ENCODE peak calls at places on chromosomes 11 and 22, in ten cellular contexts. S is GM23248, G is GM23338, H is PC-3, I is PC-9, V is K562, D is H1, A is fibroblast of lung, K is mammary epithelial cell, L is DND-41. B is an unnamed sample. For H4K20me1 and H3K27me3, the result is how much of the 10 kb centered on the place peaks cover.

GRCh38 chr11:110000045-110000502 is 93.1 kb upstream of the ZC3H12C start:
- DNase-seq in H (peak), L (no peak), V (no peak), A (peak), D (no peak), S (peak), I (peak), K (peak), G (no peak), B (peak)

GRCh38 chr11:107696140-107696539 is 15.7 kb downstream of the SLN start:
- DNase-seq in K (peak), D (no peak), A (peak), G (no peak), S (peak), H (peak), V (no peak), L (no peak), I (peak), B (peak)

GRCh38 chr11:61392991-61393595 is 706 bp downstream of the TMEM216 start:
- DNase-seq in K (no peak), H (peak), V (no peak), A (peak), S (peak), L (no peak), G (peak), I (no peak), D (no peak), B (peak)

GRCh38 chr11:111229604-111230003 is 15.9 kb upstream of the POU2AF2 start:
- DNase-seq in A (peak), K (no peak), H (no peak), G (no peak), S (no peak), I (peak), L (peak), V (no peak), D (no peak), B (no peak)

GRCh38 chr11:117715801-117716200 is 81.2 kb downstream of the DSCAML1 start:
- DNase-seq in S (no peak), H (no peak), V (no peak), L (no peak), D (no peak), I (no peak), G (no peak), K (no peak), A (no peak), B (no peak)

GRCh38 chr11:119319702-119320592 is 3.0 kb upstream of the MCAM start:
- DNase-seq in V (no peak), G (no peak), L (no peak), K (no peak), S (no peak), A (no peak), D (no peak), I (no peak), H (no peak), B (no peak)

GRCh38 chr22:20436309-20437252 is 1.0 kb downstream of the SCARF2 start:
- DNase-seq in K (no peak), A (peak), G (peak), D (no peak), S (peak), I (no peak), L (no peak), V (peak), H (no peak), B (peak)

GRCh38 chr22:44441401-44442185 is 56.4 kb downstream of the RTL6 start:
- DNase-seq in D (no peak), V (no peak), A (no peak), I (no peak), H (no peak), G (no peak), L (no peak), K (no peak), S (no peak), B (no peak)

GRCh38 chr11:132683602-132684001 is 848.7 kb downstream of the OPCML start:
- DNase-seq in S (peak), I (no peak), L (no peak), K (no peak), G (no peak), V (no peak), D (no peak), A (no peak), H (no peak), B (peak)

GRCh38 chr22:17239156-17239701 is 20.0 kb upstream of the ADA2 start:
- DNase-seq in G (no peak), I (no peak), D (no peak), V (no peak), A (no peak), S (no peak), K (no peak), L (no peak), H (no peak), B (no peak)

GRCh38 chr11:44977493-44977984 is 26.9 kb upstream of the TP53I11 start:
- DNase-seq in G (peak), D (no peak), S (no peak), L (peak), K (no peak), H (peak), A (peak), I (peak), V (no peak), B (no peak)

GRCh38 chr11:121615506-121615905 is 162.7 kb upstream of the SORL1-AS1 start:
- DNase-seq in K (peak), D (no peak), G (no peak), V (no peak), A (peak), I (peak), L (no peak), H (peak), S (peak), B (no peak)

GRCh38 chr11:68658661-68659060 is 25.7 kb upstream of the GAL start:
- DNase-seq in L (no peak), D (no peak), G (no peak), V (no peak), S (no peak), A (peak), K (no peak), H (no peak), I (no peak), B (no peak)

GRCh38 chr11:119470316-119471266 is 47.6 kb upstream of the THY1 start:
- DNase-seq in L (no peak), G (no peak), I (peak), S (peak), H (peak), K (peak), D (no peak), V (no peak), A (peak), B (no peak)

GRCh38 chr22:25749420-25750169 is 7.6 kb downstream of the MYO18B start:
- DNase-seq in L (no peak), D (no peak), G (no peak), A (peak), H (no peak), V (no peak), K (no peak), S (no peak), I (no peak), B (no peak)

GRCh38 chr22:42856179-42856864 is 751 bp downstream of the ARFGAP3 start:
- DNase-seq in I (no peak), V (no peak), D (no peak), S (peak), K (no peak), H (no peak), A (peak), G (peak), L (peak), B (peak)

GRCh38 chr22:27802389-27803079 is 978 bp upstream of the MN1 start:
- DNase-seq in A (no peak), V (no peak), K (no peak), S (no peak), H (no peak), L (no peak), I (no peak), G (no peak), D (no peak), B (no peak)

GRCh38 chr11:77374108-77374507 is 72.6 kb upstream of the GDPD4 start:
- DNase-seq in S (no peak), K (peak), I (no peak), G (no peak), H (peak), V (no peak), D (no peak), L (no peak), A (peak), B (no peak)

GRCh38 chr22:25102722-25103121 is 96.9 kb upstream of the CRYBB3 start:
- DNase-seq in S (no peak), H (no peak), L (no peak), V (no peak), A (no peak), I (no peak), D (no peak), G (no peak), K (no peak), B (no peak)

GRCh38 chr11:3904228-3904627 is 48.8 kb downstream of the STIM1 start:
- DNase-seq in H (peak), G (no peak), L (no peak), A (no peak), V (no peak), I (peak), K (peak), D (no peak), S (peak), B (no peak)

GRCh38 chr11:3901249-3902025 is 46.0 kb downstream of the STIM1 start:
- DNase-seq in D (no peak), I (no peak), S (no peak), V (no peak), A (no peak), K (no peak), H (no peak), G (no peak), L (no peak), B (no peak)

GRCh38 chr11:3903207-3903896 is 47.9 kb downstream of the STIM1 start:
- DNase-seq in V (no peak), A (no peak), D (no peak), S (no peak), I (peak), H (peak), L (no peak), G (no peak), K (no peak), B (no peak)

GRCh38 chr11:3905080-3905953 is 49.9 kb downstream of the STIM1 start:
- DNase-seq in I (peak), V (peak), S (peak), K (peak), H (peak), D (no peak), A (peak), G (peak), L (no peak), B (peak)

GRCh38 chr11:3902441-3902840 is 47.0 kb downstream of the STIM1 start:
- DNase-seq in G (no peak), L (no peak), D (no peak), K (no peak), S (no peak), I (no peak), A (no peak), H (no peak), V (no peak), B (no peak)
- H4K20me1 ChIP-seq in G (under half), L (under half), D (under half), K (under half), S (under half), I (under half), A (under half), H (under half), V (under half), B (under half)

DNA sequence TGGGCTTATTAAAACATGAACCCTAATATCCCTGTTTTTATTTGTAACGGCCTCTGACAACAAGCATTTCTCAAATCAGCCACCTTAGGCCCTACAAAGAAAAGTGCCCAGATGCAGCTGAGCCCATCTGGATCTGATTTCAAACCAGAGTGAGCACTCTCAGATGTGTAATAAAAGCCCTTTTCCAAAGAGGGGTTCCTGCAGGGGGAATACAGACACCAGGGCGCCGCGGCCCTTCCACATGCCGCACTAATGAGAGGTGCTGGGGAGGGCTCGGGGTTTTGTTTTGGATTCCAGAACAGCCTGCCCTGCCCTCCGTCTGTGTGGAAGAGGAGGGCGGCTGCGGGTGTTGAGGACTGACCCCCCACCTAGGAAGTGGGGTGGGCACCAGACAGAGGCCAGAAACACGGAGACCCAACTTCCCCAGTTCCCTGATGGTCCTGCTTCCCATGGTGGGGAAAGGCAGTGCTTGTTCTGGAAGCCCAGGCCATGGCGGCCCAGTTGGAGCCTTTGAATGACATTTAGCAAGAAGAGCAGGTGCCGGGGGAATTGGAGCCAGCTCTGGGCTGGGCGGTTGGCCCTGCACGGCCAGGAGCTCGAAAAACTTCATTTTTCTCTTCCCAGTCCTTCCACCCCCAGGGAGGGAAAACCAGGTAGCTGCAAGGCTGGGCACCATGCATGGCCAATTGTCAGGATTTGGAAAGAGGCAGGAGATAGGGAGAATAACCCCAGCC is 63.7 kb downstream of the MACROD1 start:
- DNase-seq in K (no peak), D (no peak), L (no peak), V (no peak), A (no peak), I (no peak), G (no peak), H (no peak), S (no peak), B (no peak)
- H3K27me3 ChIP-seq in K (under half), D (under half), L (under half), V (under half), A (under half), I (under half), G (under half), H (under half), S (under half), B (under half)

GRCh38 chr11:116582621-116583020 is 190.2 kb downstream of the BUD13 start:
- DNase-seq in V (no peak), H (no peak), S (no peak), L (no peak), I (no peak), G (no peak), K (no peak), A (no peak), D (no peak), B (no peak)

GRCh38 chr11:116580828-116581227 is 192.0 kb downstream of the BUD13 start:
- DNase-seq in D (peak), G (peak), A (no peak), H (no peak), I (no peak), K (no peak), S (peak), L (no peak), V (no peak), B (no peak)

GRCh38 chr11:116581349-116581748 is 191.4 kb downstream of the BUD13 start:
- DNase-seq in V (no peak), S (no peak), D (no peak), I (no peak), H (no peak), A (no peak), K (no peak), G (peak), L (no peak), B (no peak)

GRCh38 chr11:116578971-116579687 is 193.7 kb downstream of the BUD13 start:
- DNase-seq in V (no peak), D (no peak), A (no peak), G (peak), S (peak), H (no peak), I (no peak), K (no peak), L (no peak), B (no peak)

DNA sequence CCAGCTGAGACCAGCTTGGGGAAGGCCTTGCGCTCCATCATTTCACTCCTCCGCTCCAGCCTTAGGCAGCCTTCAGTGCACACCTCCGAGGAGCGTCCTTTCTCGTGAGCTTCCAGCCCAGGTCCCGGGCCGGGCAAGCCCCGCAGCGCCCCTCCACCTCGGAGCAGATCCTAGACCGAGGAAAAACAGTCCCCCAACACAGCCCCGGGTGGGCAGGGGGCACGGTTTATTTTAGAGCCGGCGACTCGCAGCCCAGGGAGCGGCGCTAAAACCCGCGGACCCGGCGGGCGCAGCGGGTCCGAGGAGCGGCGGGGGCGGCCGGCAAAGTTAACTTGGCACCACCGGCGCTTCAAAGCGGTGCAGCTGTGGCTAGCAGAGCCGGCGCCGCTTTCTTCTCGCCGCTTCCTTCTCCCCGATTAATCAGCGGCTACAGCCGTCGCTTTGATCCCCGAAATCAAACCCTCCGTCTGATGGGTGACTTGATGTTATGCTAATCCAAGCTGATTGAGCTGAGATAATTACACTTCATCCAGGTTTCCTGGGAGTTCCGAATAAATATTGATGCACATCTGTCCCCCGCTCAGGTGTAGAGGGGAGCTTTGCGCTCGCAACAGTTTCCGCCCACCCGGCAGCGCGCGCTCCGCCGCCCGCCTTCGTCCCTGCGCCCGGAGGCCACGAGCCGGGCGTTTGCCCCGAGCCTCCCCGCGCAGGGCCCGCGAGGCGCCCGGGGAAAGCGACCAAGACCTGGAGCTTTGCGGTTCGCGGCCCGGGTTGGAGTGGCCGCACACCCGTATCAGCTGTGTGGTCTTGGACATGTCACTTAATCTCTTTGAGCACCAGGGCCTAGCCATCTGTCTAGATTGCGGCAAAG is 192.7 kb downstream of the BUD13 start:
- DNase-seq in G (peak), A (no peak), H (no peak), K (no peak), D (no peak), I (no peak), V (no peak), L (no peak), S (peak), B (peak)
- TF ChIP-seq EZH2 in G (peak), A (no peak), H (no peak), K (peak), D (peak), I (no peak), V (no peak), L (no peak), S (peak), B (peak)

DNA sequence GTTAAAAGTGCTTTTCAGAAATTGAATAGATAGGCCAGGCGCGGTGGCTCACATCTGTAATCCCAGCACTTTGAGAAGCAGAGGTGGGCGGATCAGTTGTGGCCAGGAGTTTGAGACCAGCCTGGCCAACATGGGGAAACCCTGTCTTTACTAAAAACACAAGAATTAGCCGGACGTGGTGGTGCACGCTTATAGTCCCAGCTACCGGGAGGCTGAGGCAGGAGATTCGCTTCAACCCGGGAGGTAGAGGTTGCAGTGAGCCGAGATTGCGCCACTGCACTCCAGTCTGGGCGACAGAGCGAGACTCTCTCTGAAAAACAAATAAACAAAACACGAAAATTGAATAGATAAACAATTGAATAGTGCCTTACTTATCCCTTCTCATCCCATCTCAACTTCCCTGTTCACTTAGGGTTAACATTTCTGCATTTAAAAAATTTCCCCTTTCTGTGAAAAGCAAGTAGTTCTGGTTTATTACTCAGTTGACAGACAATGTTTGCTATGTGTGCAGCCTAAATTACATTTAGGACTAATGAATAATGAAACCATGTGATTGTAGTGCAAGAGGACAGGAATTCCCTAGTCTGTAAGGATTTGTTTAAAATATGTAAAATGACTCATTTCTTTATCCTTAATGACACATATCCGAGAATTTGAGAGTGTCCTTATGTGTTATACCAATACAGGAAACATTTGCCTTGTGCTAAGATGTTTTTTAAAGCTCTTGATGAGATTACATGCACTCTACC is 6.0 kb downstream of the RNF169 start:
- DNase-seq in K (peak), D (no peak), V (no peak), I (peak), H (peak), S (peak), L (no peak), A (peak), G (no peak), B (peak)
- H4K20me1 ChIP-seq in K (under half), D (under half), V (under half), I (under half), H (under half), S (under half), L (under half), A (under half), G (under half), B (under half)

B was measured in hepatocyte.